ENCODE peak calls at places on chromosomes 2 and 18, in four cellular contexts. P is K562, I is GM12878, T is HL-60. D is an unnamed sample.

GRCh38 chr2:135043345-135043744 is 3.9 kb downstream of the MAP3K19 start:
- DNase-seq in P (peak; percentile 27), T (no peak), I (no peak), D (no peak)

GRCh38 chr2:196316050-196316430 is 144.7 kb upstream of the STK17B start:
- DNase-seq in I (no peak), T (no peak), P (no peak), D (no peak)

GRCh38 chr2:38692636-38693318 is 26.9 kb downstream of the GALM start:
- DNase-seq in I (no peak), P (no peak), T (no peak), D (no peak)

GRCh38 chr2:187034434-187034833 is 185.5 kb upstream of the ZSWIM2 start:
- DNase-seq in P (no peak), I (no peak), T (no peak), D (no peak)

GRCh38 chr2:120684225-120684624 is 51.4 kb upstream of the GLI2 start:
- DNase-seq in P (no peak), T (no peak), I (no peak), D (no peak)

GRCh38 chr2:650343-651310 is 26.6 kb downstream of the TMEM18 start:
- DNase-seq in P (no peak), T (no peak), I (no peak), D (no peak)

GRCh38 chr2:25714740-25715139 is 41.4 kb upstream of the DTNB start:
- DNase-seq in P (no peak), T (no peak), I (no peak), D (no peak)

GRCh38 chr18:9916067-9916684 is 2.4 kb downstream of the VAPA start:
- DNase-seq in T (no peak), P (no peak), I (no peak), D (no peak)

GRCh38 chr2:176817061-176817565 is 395.5 kb upstream of the HNRNPA3 start:
- DNase-seq in P (no peak), T (no peak), I (no peak), D (no peak)

GRCh38 chr18:830315-830901 is 18.4 kb upstream of the YES1 start:
- DNase-seq in I (no peak), T (peak; percentile 73), P (peak; percentile 32), D (no peak)

GRCh38 chr18:69900941-69901340 is 46.7 kb downstream of the CD226 start:
- DNase-seq in P (no peak), T (no peak), I (no peak), D (no peak)

GRCh38 chr2:108570416-108570815 is 36.1 kb downstream of the LIMS1 start:
- DNase-seq in I (no peak), T (no peak), P (no peak), D (no peak)

GRCh38 chr18:4640349-4641012 is 185.4 kb upstream of the DLGAP1 start:
- DNase-seq in I (peak; percentile 51), T (no peak), P (no peak), D (no peak)

GRCh38 chr2:212007972-212008371 is 530.6 kb downstream of the ERBB4 start:
- DNase-seq in T (no peak), P (no peak), I (no peak), D (no peak)

GRCh38 chr18:32550958-32551357 is 80.3 kb upstream of the GAREM1 start:
- DNase-seq in I (no peak), T (peak; percentile 1), P (peak; percentile 19), D (no peak)

GRCh38 chr2:156021326-156022040 is 311.0 kb downstream of the NR4A2 start:
- DNase-seq in P (no peak), T (no peak), I (no peak), D (no peak)

GRCh38 chr2:104502904-104503303 is 351.0 kb upstream of the POU3F3 start:
- DNase-seq in I (no peak), T (no peak), P (no peak), D (no peak)

GRCh38 chr2:173231042-173231441 is 123.6 kb upstream of the CDCA7 start:
- DNase-seq in T (no peak), P (no peak), I (no peak), D (no peak)

GRCh38 chr18:24987271-24987932 is 364.6 kb downstream of the ZNF521 start:
- DNase-seq in P (no peak), I (no peak), T (no peak), D (no peak)

GRCh38 chr2:219447242-219448098 is 12.8 kb downstream of the SPEG start:
- DNase-seq in I (no peak), T (no peak), P (no peak), D (no peak)

GRCh38 chr2:218387369-218388194 is 5.5 kb downstream of the SLC11A1 start:
- DNase-seq in I (no peak), P (no peak), T (no peak), D (no peak)

GRCh38 chr2:62662131-62662530 is 43.4 kb upstream of the EHBP1 start:
- DNase-seq in T (no peak), I (no peak), P (no peak), D (no peak)

GRCh38 chr18:13573750-13574149 is 152.6 kb downstream of the FAM210A start:
- DNase-seq in P (no peak), T (no peak), I (no peak), D (no peak)

GRCh38 chr18:7748252-7749000 is 181.3 kb downstream of the PTPRM start:
- DNase-seq in T (no peak), I (no peak), P (no peak), D (no peak)
- TF ChIP-seq SPI1 in T (no peak), I (no peak), P (no peak), D (no peak)

GRCh38 chr18:45839415-45840395 is 14.2 kb downstream of the SIGLEC15 start:
- DNase-seq in T (no peak), I (no peak), P (peak; percentile 13), D (no peak)
- TF ChIP-seq SPI1 in T (no peak), I (no peak), P (no peak), D (no peak)

DNA sequence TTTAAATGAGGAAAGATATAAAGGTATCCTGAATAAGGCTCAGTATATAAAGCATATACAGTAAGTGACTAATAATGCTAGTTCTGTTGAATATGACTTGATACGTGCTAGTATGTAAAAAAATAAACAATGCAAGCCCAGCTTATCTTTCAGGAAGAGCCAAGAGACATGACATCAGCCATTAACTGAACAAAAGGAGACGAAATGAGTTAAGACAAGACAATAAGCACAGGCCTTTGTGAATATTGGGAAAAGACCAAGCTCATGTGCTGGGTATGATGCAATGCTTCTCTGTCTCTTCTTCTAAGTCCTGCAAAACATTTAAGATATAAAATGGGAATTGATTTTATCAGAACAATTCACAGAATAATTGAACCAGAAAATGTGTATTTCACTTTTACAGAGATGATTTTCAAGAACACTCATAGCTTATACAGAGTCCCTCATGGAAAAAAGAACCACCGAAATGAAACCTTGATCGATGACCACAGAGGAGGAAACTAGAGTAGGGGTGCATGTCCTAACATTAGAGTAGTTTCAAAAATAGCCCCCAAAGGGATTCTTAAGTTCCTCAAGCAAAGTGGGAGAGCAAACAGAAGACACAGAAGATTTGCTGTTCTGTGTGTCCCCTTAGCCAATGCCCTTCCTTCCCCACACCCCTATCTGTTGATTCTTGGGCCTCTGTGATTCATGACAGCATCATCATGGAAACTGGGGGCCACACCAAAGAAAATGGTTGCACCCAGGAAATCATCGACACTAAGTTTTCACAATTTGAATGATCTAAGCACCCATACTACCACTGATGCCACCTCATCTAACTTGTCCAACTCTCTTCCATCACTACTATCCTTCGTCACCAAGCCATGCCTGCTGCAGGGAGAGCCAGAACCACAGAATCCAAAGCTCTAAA is 68.0 kb upstream of the CRIM1 start:
- DNase-seq in P (no peak), I (no peak), T (no peak), D (no peak)
- TF ChIP-seq SPI1 in P (no peak), I (no peak), T (no peak), D (no peak)

GRCh38 chr2:233331536-233331935 is 22.8 kb upstream of the DGKD start:
- DNase-seq in P (no peak), T (peak; percentile 96), I (peak; percentile 80), D (peak; percentile 48)
- TF ChIP-seq SPI1 in P (peak; percentile 79), T (peak; percentile 96), I (peak; percentile 84), D (peak; percentile 86)

GRCh38 chr2:179460530-179460929 is 195.9 kb upstream of the SESTD1 start:
- DNase-seq in P (no peak), T (no peak), I (no peak), D (no peak)

GRCh38 chr2:179449010-179449409 is 184.4 kb upstream of the SESTD1 start:
- DNase-seq in T (no peak), I (no peak), P (no peak), D (no peak)

GRCh38 chr2:179460101-179460500 is 195.5 kb upstream of the SESTD1 start:
- DNase-seq in T (no peak), I (no peak), P (no peak), D (no peak)

GRCh38 chr2:179455824-179456223 is 191.2 kb upstream of the SESTD1 start:
- DNase-seq in I (no peak), P (no peak), T (no peak), D (no peak)

DNA sequence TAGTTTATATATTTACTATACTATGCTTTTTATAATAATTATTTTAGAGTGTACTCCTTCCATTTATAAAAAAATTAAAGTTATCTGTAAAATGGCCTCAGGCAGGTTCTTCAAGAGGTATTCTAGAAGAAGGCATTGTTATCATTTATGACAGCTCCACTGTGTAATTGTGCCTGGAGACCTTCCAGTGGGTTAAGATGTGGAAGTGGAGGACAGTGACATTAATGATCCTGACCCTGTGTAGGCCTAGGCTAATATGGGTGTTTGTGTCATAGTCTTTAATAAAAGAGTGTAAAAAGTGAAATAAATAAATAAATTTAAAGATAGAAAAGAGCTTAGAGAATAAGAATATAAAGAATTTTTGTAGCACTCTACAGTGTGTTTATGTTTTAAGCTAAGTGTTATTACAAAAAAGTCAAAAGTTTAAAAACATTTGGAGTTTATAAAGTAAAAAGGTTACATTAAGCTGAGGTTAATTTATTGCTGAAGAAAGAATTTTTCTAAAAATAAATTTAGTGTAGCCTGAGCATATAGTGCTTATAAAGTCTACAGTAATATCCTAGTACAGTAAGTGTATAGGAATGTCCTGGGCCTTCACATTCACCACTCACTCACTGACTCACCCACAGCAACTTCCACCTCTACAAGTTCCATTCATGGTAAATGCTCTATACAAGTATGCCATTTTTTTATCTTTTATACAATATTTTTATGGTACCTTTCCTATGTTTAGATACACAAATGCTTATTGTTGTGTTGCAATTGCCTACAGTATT is 190.0 kb upstream of the SESTD1 start:
- DNase-seq in I (no peak), T (no peak), P (no peak), D (no peak)
- TF ChIP-seq SPI1 in I (no peak), T (no peak), P (no peak), D (no peak)

GRCh38 chr18:3402962-3403585 is 46.9 kb upstream of the TGIF1 start:
- DNase-seq in T (no peak), P (no peak), I (no peak), D (no peak)
- TF ChIP-seq SPI1 in T (no peak), P (no peak), I (no peak), D (no peak)

DNA sequence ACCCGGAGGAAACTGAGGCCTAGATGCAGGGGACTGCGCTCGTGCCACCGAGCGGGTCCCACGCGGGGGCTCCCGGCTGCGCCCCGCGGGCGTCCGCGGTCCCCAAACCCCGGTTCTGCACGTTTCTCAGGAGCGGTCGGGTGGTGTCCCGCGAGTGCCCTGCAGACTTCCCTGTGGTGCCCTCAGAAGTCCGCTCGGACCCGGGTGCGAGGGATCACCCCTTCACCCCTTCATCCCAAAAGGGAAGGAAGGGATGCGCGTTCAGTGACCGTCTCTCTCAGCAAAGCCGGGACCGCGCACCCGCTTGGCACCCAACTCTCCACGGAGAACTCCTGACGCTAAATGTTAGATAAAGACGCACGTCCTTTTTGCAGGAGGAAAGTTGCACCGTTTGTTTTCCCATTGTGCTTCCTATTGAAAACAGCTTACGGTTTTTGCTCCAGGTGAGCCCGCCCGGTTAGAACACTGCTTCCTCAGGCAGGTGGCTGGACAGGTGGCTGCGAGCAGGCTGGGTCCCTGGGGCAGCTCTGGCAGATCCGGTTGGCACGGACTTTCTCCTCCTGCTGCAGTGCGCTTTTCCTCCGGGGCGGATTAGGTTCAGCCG is 779 bp downstream of the DGKD start:
- DNase-seq in P (no peak), T (no peak), I (no peak), D (no peak)
- TF ChIP-seq SPI1 in P (no peak), T (no peak), I (no peak), D (no peak)

D was measured in GM12891.